ENCODE peak calls at places on chromosome 17, in seven cellular contexts. T is cardiac muscle cell; N is DMS153; D is amygdala; R is breast epithelium; G is stimulated activated CD8-positive, alpha-beta memory T cell treated with anti-CD3 and anti-CD28 coated beads, Interleukin-4, amount 100 ng/mL, for 48 hours; F is germinal center. P is an unnamed sample.

GRCh38 chr17:11644265-11645212 is 46.3 kb downstream of the DNAH9 start:
- DNase-seq in T (peak), N (peak), D (peak), R (no peak), G (peak), F (peak), P (no peak)

GRCh38 chr17:44830359-44831269 is 527 bp upstream of the GJC1 start:
- DNase-seq in T (peak), N (no peak), D (no peak), R (peak), G (peak), F (peak), P (peak)

GRCh38 chr17:1829189-1829578 is 518 bp downstream of the SMYD4 start:
- DNase-seq in T (no peak), N (no peak), D (no peak), R (no peak), G (peak), F (no peak), P (no peak)

GRCh38 chr17:69516911-69517310 is 102.4 kb downstream of the MAP2K6 start:
- DNase-seq in T (no peak), N (no peak), D (no peak), R (no peak), G (no peak), F (peak), P (no peak)

GRCh38 chr17:29180788-29181160 is 576 bp upstream of the MYO18A start:
- DNase-seq in T (no peak), N (no peak), D (no peak), R (no peak), G (no peak), F (no peak), P (no peak)

GRCh38 chr17:39222866-39223834 is 2.6 kb downstream of the STAC2 start:
- DNase-seq in T (no peak), N (no peak), D (no peak), R (no peak), G (no peak), F (no peak), P (no peak)

GRCh38 chr17:6090253-6090652 is 20.1 kb downstream of the WSCD1 start:
- DNase-seq in T (no peak), N (no peak), D (no peak), R (no peak), G (no peak), F (no peak), P (no peak)

GRCh38 chr17:33284022-33284421 is 9.1 kb downstream of the ASIC2 start:
- DNase-seq in T (no peak), N (peak), D (no peak), R (no peak), G (no peak), F (no peak), P (no peak)

GRCh38 chr17:17511971-17512858 is 16.0 kb upstream of the RASD1 start:
- DNase-seq in T (no peak), N (no peak), D (no peak), R (peak), G (no peak), F (no peak), P (no peak)

GRCh38 chr17:5522476-5522875 is 36.1 kb downstream of the MIS12 start:
- DNase-seq in T (no peak), N (no peak), D (no peak), R (no peak), G (no peak), F (no peak), P (no peak)

GRCh38 chr17:45346255-45347015 is 29.6 kb upstream of the MAP3K14 start:
- DNase-seq in T (no peak), N (no peak), D (no peak), R (peak), G (no peak), F (no peak), P (no peak)

GRCh38 chr17:83083368-83084201 is 4.2 kb downstream of the METRNL start:
- DNase-seq in T (no peak), N (no peak), D (no peak), R (no peak), G (peak), F (no peak), P (peak)

GRCh38 chr17:77377836-77378235 is 237.1 kb downstream of the SEC14L1 start:
- DNase-seq in T (no peak), N (no peak), D (no peak), R (no peak), G (no peak), F (no peak), P (no peak)

GRCh38 chr17:78748730-78749317 is 33.2 kb downstream of the CYTH1 start:
- DNase-seq in T (no peak), N (peak), D (no peak), R (no peak), G (peak), F (no peak), P (peak)

GRCh38 chr17:83144421-83145357 is 65.3 kb downstream of the METRNL start:
- DNase-seq in T (no peak), N (no peak), D (no peak), R (peak), G (no peak), F (no peak), P (no peak)

GRCh38 chr17:8391711-8392110 is 5.9 kb downstream of the RNF222 start:
- DNase-seq in T (no peak), N (no peak), D (no peak), R (peak), G (no peak), F (no peak), P (no peak)

GRCh38 chr17:15651001-15651582 is 31.6 kb upstream of the FBXW10B start:
- DNase-seq in T (no peak), N (peak), D (no peak), R (no peak), G (no peak), F (no peak), P (no peak)

GRCh38 chr17:42564815-42565522 is 1.9 kb upstream of the MLX start:
- DNase-seq in T (no peak), N (no peak), D (no peak), R (no peak), G (no peak), F (no peak), P (no peak)

GRCh38 chr17:7687072-7687907 is at the start of gene TP53:
- DNase-seq in T (peak), N (peak), D (peak), R (peak), G (peak), F (peak), P (peak)

GRCh38 chr17:79986441-79987186 is 49.1 kb downstream of the TBC1D16 start:
- DNase-seq in T (no peak), N (no peak), D (no peak), R (no peak), G (no peak), F (no peak), P (no peak)

GRCh38 chr17:76414334-76415295 is 30.2 kb downstream of the SPHK1 start:
- DNase-seq in T (peak), N (peak), D (no peak), R (no peak), G (no peak), F (no peak), P (no peak)

GRCh38 chr17:70332356-70332755 is 163.0 kb downstream of the KCNJ2 start:
- DNase-seq in T (no peak), N (no peak), D (no peak), R (no peak), G (no peak), F (no peak), P (no peak)

GRCh38 chr17:5630434-5630833 is 46.1 kb upstream of the NLRP1 start:
- DNase-seq in T (no peak), N (no peak), D (no peak), R (no peak), G (no peak), F (no peak), P (no peak)

P was measured in activated CD8-positive, alpha-beta memory T cell treated with anti-CD3 and anti-CD28 coated beads for 24 hours.